ENCODE peak calls at places on chromosomes 16 and 17, in four cellular contexts. V, F, D and U are unnamed samples.

GRCh38 chr16:28210979-28211505 is 723 bp downstream of the XPO6 start:
- DNase-seq in D (peak), F (peak), V (no peak), U (no peak)

GRCh38 chr16:27539636-27540035 is 10.1 kb downstream of the GTF3C1 start:
- DNase-seq in V (no peak), D (no peak), F (no peak), U (no peak)

GRCh38 chr16:15618392-15618791 is 24.6 kb downstream of the MARF1 start:
- DNase-seq in D (no peak), F (no peak), V (no peak), U (no peak)

GRCh38 chr17:80071116-80071980 is 30.0 kb upstream of the GAA start:
- DNase-seq in F (peak), V (no peak), D (no peak), U (no peak)

GRCh38 chr17:74746922-74747321 is 1.5 kb upstream of the NHERF1 start:
- DNase-seq in V (no peak), F (no peak), D (no peak), U (no peak)

GRCh38 chr17:4968916-4969550 is 1.4 kb upstream of the SPAG7 start:
- DNase-seq in F (no peak), D (no peak), V (no peak), U (no peak)

GRCh38 chr16:3304370-3304769 is 860 bp downstream of the TIGD7 start:
- DNase-seq in D (no peak), F (no peak), V (no peak), U (no peak)

GRCh38 chr16:29816694-29817441 is 916 bp downstream of the PAGR1 start:
- DNase-seq in V (no peak), F (peak), D (peak), U (no peak)

GRCh38 chr16:24568392-24568791 is 29.0 kb downstream of the RBBP6 start:
- DNase-seq in F (no peak), V (no peak), D (no peak), U (no peak)

GRCh38 chr16:23557779-23558330 is 328 bp downstream of the UBFD1 start:
- DNase-seq in D (no peak), V (no peak), F (peak), U (no peak)

GRCh38 chr17:62704381-62704971 is 77.0 kb downstream of the MRC2 start:
- DNase-seq in V (no peak), D (peak), F (no peak), U (no peak)

GRCh38 chr16:66370786-66371684 is 4.5 kb downstream of the CDH5 start:
- DNase-seq in D (no peak), V (no peak), F (no peak), U (no peak)

GRCh38 chr16:16871196-16871595 is 492.3 kb downstream of the NPIPA7 start:
- DNase-seq in V (no peak), F (no peak), D (peak), U (no peak)

GRCh38 chr17:44918006-44918405 is 2.7 kb upstream of the GFAP start:
- DNase-seq in D (no peak), F (no peak), V (no peak), U (no peak)

GRCh38 chr17:7574176-7574953 is 5.1 kb upstream of the CD68 start:
- DNase-seq in D (no peak), F (no peak), V (no peak), U (no peak)

GRCh38 chr17:80455328-80455710 is 21.1 kb downstream of the NPTX1 start:
- DNase-seq in V (no peak), F (peak), D (no peak), U (peak)

GRCh38 chr17:5866978-5867377 is 203.2 kb upstream of the WSCD1 start:
- DNase-seq in V (no peak), D (peak), F (no peak), U (no peak)

GRCh38 chr17:59105852-59106462 is 723 bp downstream of the TRIM37 start:
- DNase-seq in F (peak), D (no peak), V (no peak), U (no peak)

GRCh38 chr17:3552916-3553315 is 4.7 kb downstream of the TRPV3 start:
- DNase-seq in D (no peak), F (no peak), V (no peak), U (no peak)

GRCh38 chr17:12388206-12388605 is 277.5 kb upstream of the MYOCD start:
- DNase-seq in V (no peak), F (no peak), D (no peak), U (no peak)

GRCh38 chr16:22638393-22639206 is 127.9 kb downstream of the NPIPB5 start:
- DNase-seq in V (no peak), D (no peak), F (no peak), U (no peak)

GRCh38 chr16:49698931-49699715 is 156.8 kb downstream of the ZNF423 start:
- DNase-seq in V (no peak), D (no peak), F (no peak), U (no peak)

GRCh38 chr17:16272111-16272510 is 55.1 kb downstream of the PIGL start:
- DNase-seq in F (no peak), V (no peak), D (no peak), U (no peak)

GRCh38 chr17:63446981-63447687 is 1.0 kb upstream of the CYB561 start:
- DNase-seq in D (peak), F (no peak), V (no peak), U (peak)

GRCh38 chr16:5516115-5516514 is 418.5 kb upstream of the EEF2KMT start:
- DNase-seq in D (no peak), F (no peak), V (no peak), U (no peak)
- TF ChIP-seq YY1 in D (no peak), F (no peak), V (no peak), U (no peak)

DNA sequence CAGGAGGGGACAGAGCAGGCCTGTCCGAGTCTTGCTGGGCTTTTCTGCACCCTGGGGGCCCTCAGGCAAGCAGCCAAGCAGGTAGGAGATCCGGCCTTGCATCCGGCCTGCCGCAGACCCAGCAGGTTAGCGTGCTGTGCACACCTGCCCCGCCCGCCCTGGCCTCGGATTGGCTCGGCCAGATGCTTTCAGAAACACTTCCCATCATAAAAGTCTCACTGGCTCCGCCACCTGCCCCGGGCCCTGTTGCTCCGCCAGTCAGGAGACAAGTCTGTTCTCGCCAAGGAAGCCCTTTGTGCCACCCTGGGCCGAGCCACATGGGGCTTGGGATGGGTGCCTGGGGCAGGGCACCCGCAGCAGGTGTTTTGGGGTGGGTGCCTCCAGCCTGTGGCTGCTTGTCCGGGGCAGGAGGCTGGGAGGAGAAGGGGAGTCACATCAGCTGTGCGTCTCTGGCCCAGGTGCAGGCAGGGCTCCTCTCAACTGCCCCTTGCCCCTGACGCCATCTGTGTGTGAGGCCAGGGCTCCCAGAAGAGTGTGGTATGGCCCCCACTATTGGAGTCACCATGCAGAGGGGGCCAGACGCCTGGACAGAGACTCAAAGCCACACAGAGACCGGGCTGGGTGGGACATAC is 228.2 kb upstream of the GSE1 start:
- DNase-seq in V (no peak), D (peak), F (no peak), U (no peak)
- H3K9ac ChIP-seq in V (no peak), D (no peak), F (peak), U (no peak)

GRCh38 chr16:30867747-30868146 is 26.1 kb downstream of the BCL7C start:
- DNase-seq in D (no peak), F (no peak), V (no peak), U (no peak)
- TF ChIP-seq SUZ12 in D (no peak), F (no peak), V (no peak), U (no peak)

GRCh38 chr17:61634942-61635538 is 44.0 kb upstream of the NACA2 start:
- DNase-seq in F (no peak), D (no peak), V (no peak), U (no peak)
- TF ChIP-seq YY1 in F (no peak), D (no peak), V (no peak), U (no peak)

GRCh38 chr17:50055426-50056216 is at the start of gene ITGA3:
- DNase-seq in D (peak), F (no peak), V (no peak), U (peak)

GRCh38 chr17:50056217-50056960 is 479 bp downstream of the ITGA3 start:
- DNase-seq in V (no peak), D (peak), F (peak), U (peak)

GRCh38 chr17:50058296-50058945 is 2.5 kb downstream of the ITGA3 start:
- DNase-seq in F (no peak), V (no peak), D (no peak), U (no peak)

GRCh38 chr17:50057521-50057991 is 1.6 kb downstream of the ITGA3 start:
- DNase-seq in V (no peak), D (no peak), F (no peak), U (no peak)

GRCh38 chr17:50056961-50057330 is 1.0 kb downstream of the ITGA3 start:
- DNase-seq in D (peak), V (no peak), F (no peak), U (no peak)
- H3K9ac ChIP-seq in D (no peak), V (no peak), F (no peak), U (peak)

GRCh38 chr17:2396192-2396567 is 4.7 kb downstream of the MNT start:
- DNase-seq in D (no peak), V (no peak), F (no peak), U (no peak)

GRCh38 chr17:2397247-2398171 is 3.4 kb downstream of the MNT start:
- DNase-seq in F (no peak), D (no peak), V (no peak), U (no peak)

GRCh38 chr17:2398188-2398587 is 2.7 kb downstream of the MNT start:
- DNase-seq in D (no peak), F (no peak), V (no peak), U (no peak)

GRCh38 chr17:2395258-2396170 is 5.3 kb downstream of the MNT start:
- DNase-seq in V (no peak), F (peak), D (no peak), U (no peak)

GRCh38 chr17:2396568-2397246 is 4.2 kb downstream of the MNT start:
- DNase-seq in V (peak), D (peak), F (peak), U (peak)
- TF ChIP-seq SUZ12 in V (no peak), D (no peak), F (no peak), U (no peak)

GRCh38 chr17:1108810-1109605 is 70.8 kb downstream of the ABR start:
- DNase-seq in V (no peak), F (no peak), D (peak), U (no peak)
- TF ChIP-seq YY1 in V (peak), F (no peak), D (no peak), U (no peak)

GRCh38 chr17:56718515-56718914 is 115.2 kb downstream of the C17orf67 start:
- DNase-seq in D (no peak), F (no peak), V (no peak), U (no peak)

GRCh38 chr17:56717471-56717870 is 116.2 kb downstream of the C17orf67 start:
- DNase-seq in V (no peak), F (no peak), D (no peak), U (no peak)

GRCh38 chr17:56710986-56711385 is 117.5 kb downstream of the NOG start:
- DNase-seq in D (no peak), V (no peak), F (no peak), U (no peak)

DNA sequence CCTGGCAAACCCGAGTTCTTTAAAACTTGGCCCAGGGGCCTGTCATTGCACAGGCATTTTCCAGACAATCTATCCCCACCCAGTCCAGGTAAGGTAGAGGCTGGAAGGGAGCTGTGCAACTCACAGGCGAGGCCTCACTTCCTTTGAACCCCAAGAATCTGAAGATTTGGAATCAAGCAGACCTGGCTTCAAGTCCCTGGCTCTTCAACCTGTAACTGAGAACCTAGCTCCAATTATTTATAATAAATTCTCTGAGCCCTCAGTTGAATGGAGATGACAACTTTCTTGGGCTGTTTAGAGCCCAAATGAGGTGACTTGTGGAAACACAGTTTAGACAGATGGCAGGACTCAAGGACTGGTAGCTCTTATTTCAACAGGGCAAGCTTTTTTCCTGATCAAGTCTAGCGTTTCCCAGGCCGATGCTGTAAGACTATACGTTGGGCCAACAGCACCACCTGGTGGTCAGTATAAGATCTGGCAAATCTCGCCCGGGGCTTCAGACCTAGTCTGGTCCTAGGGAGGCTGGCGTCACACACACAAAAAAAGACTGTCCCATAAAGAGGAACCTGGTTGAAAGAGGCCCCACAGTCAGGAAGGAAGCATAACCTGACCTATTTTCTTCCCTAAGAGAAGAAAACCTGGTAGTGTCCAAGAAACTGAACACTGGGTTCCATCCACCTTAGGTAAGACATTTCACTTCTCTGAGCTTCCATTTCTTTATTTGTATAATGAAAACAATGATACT is 117.9 kb downstream of the C17orf67 start:
- DNase-seq in D (peak), F (peak), V (peak), U (peak)
- H3K9ac ChIP-seq in D (no peak), F (no peak), V (no peak), U (no peak)

DNA sequence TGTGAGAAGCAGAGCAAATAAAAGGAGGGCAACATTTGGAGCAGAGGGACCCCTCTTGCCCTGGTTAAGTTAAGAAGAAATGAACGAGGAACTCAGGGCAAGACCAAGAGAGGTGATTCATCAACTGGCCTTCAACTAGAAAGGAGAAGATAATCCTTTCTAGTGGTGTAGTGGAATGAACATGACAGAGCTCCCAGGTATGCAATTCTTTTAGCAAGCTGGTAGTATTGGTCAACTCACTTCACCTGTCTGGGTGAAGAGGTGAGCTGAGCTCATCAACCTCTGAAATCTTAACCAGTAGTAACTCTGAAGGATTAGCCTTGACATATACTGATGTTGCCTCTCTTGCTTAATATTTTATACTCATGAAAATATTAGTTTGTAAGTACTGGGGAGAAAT is 1024.7 kb upstream of the GOT2 start:
- DNase-seq in F (no peak), D (no peak), V (no peak), U (no peak)
- TF ChIP-seq SUZ12 in F (no peak), D (no peak), V (no peak), U (no peak)

DNA sequence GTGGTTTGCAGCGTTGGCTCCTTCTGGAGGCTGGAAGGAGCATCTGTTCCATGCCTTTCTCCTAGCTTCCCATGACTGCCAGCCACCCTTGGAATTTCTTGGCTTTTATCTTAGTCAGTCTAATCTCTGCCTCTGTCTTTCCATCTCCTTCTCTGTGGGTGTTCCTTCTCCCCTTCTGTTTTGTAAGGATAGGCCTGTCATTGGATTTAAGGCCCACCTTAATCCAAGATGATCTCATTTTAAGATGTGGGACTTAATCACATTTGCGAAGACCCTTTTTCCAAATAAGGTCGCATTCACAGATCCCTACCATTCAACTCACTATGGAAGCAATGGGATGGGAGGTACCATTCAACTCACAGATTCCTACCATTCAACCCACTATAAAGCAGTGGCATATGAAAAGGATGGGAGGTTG is 321.8 kb downstream of the WWOX start:
- DNase-seq in V (no peak), D (no peak), F (no peak), U (peak)
- TF ChIP-seq YY1 in V (no peak), D (no peak), F (no peak), U (no peak)